ENCODE peak calls at places on chromosome 22, in nine cellular contexts. D, N, O, C, Q, B, S, U and M are unnamed samples.

GRCh38 chr22:44818727-44819126 is 66.4 kb downstream of the ARHGAP8 start:
- DNase-seq in D (no peak), N (no peak), U (no peak), S (no peak), Q (no peak), O (no peak), B (no peak), C (no peak), M (no peak)

GRCh38 chr22:30183861-30184278 is 62.7 kb downstream of the LIF start:
- DNase-seq in D (no peak), U (no peak), S (peak; percentile 47), C (no peak), O (no peak), Q (peak; percentile 42), B (no peak), N (no peak), M (no peak)

GRCh38 chr22:26658671-26659478 is 1.5 kb downstream of the MIAT start:
- DNase-seq in D (peak; percentile 93), B (no peak), O (peak; percentile 93), N (peak; percentile 85), U (no peak), S (peak; percentile 82), Q (peak; percentile 89), C (no peak), M (peak; percentile 59)

GRCh38 chr22:48940988-48941902 is 886.4 kb downstream of the BRD1 start:
- DNase-seq in U (peak; percentile 43), C (no peak), D (no peak), O (no peak), N (peak; percentile 19), B (no peak), Q (no peak), S (no peak), M (peak; percentile 26)

GRCh38 chr22:35728639-35729308 is 11.1 kb downstream of the APOL5 start:
- DNase-seq in O (no peak), S (no peak), U (no peak), B (peak; percentile 18), N (peak; percentile 92), D (no peak), Q (no peak), C (no peak), M (no peak)

GRCh38 chr22:19879248-19879575 is 24.5 kb upstream of the GNB1L start:
- DNase-seq in S (no peak), O (no peak), N (peak; percentile 25), U (peak; percentile 45), C (no peak), B (no peak), D (no peak), Q (no peak), M (peak; percentile 30)

GRCh38 chr22:31173386-31174145 is 13.6 kb downstream of the RNF185 start:
- DNase-seq in N (peak; percentile 30), O (peak; percentile 32), D (peak; percentile 93), S (peak; percentile 64), Q (peak; percentile 83), B (peak; percentile 58), C (no peak), U (no peak), M (no peak)

GRCh38 chr22:36405221-36405631 is 17.5 kb upstream of the MYH9 start:
- DNase-seq in Q (no peak), D (no peak), S (no peak), O (no peak), C (no peak), N (no peak), B (no peak), U (no peak), M (no peak)

GRCh38 chr22:20011123-20011992 is 5.3 kb downstream of the ARVCF start:
- DNase-seq in B (no peak), D (no peak), U (peak; percentile 62), N (no peak), C (no peak), Q (no peak), O (no peak), S (no peak), M (no peak)

GRCh38 chr22:47806894-47807293 is 1044.4 kb downstream of the TBC1D22A start:
- DNase-seq in C (no peak), U (no peak), N (no peak), B (no peak), S (no peak), D (no peak), O (no peak), Q (no peak), M (no peak)

GRCh38 chr22:37634505-37635002 is 4.9 kb upstream of the SH3BP1 start:
- DNase-seq in U (no peak), D (no peak), S (no peak), Q (peak; percentile 22), N (peak; percentile 60), B (no peak), C (no peak), O (no peak), M (no peak)

GRCh38 chr22:37631448-37632173 is 7.9 kb upstream of the SH3BP1 start:
- DNase-seq in B (no peak), O (no peak), S (no peak), U (no peak), C (no peak), D (no peak), Q (no peak), N (peak; percentile 63), M (no peak)

GRCh38 chr22:37633693-37634504 is 5.6 kb upstream of the SH3BP1 start:
- DNase-seq in S (peak; percentile 96), U (peak; percentile 93), C (peak; percentile 90), D (peak; percentile 69), O (no peak), B (no peak), Q (peak; percentile 92), N (peak; percentile 93), M (peak; percentile 83)

GRCh38 chr22:37632174-37633081 is 7.0 kb upstream of the SH3BP1 start:
- DNase-seq in D (no peak), C (no peak), Q (no peak), U (no peak), O (no peak), B (no peak), N (no peak), S (no peak), M (no peak)

DNA sequence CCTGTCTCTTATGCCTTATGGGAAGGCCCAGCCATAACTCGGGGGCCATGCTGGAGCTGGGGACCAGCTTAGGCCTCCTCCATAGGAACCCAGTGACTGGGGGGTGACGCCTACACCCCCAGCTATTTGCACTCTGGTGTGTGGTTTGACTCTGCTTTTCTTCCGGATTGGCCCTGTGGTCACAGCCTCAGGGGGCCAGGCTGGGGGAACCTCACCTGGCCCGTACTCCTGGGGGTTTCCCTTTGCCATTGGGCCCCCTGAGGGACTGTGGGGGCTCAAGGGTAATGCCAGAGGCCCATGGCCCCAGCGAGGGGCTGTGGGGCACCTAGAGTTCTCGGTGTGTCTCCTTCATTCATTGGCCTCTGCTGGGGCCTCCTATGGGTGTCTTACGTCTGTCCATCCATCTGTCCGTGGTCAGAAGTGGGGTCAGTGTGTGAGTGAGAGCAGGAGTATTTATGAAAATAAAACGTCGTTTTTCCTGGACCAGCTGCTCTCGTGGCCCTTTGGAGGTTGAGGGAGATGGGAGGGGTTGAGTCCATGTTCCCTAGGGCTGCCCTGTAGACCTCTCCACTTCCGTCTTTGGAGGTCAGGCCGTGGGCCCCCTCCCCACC is 6.3 kb upstream of the SH3BP1 start:
- DNase-seq in C (no peak), Q (peak; percentile 20), U (no peak), O (no peak), B (no peak), S (peak; percentile 14), N (peak; percentile 77), D (no peak), M (no peak)
- H3K4me3 ChIP-seq in C (peak overlapping the region; percentile 1), Q (no peak overlapping the region), U (no peak overlapping the region), O (no peak overlapping the region), B (no peak overlapping the region), S (no peak overlapping the region), N (peak overlapping the region; percentile 24), D (no peak overlapping the region), M (no peak overlapping the region)

GRCh38 chr22:24154826-24155225 is 26.5 kb upstream of the SUSD2 start:
- DNase-seq in C (no peak), D (no peak), S (no peak), O (no peak), N (no peak), U (no peak), Q (no peak), B (no peak), M (no peak)

GRCh38 chr22:24153959-24154358 is 27.3 kb upstream of the SUSD2 start:
- DNase-seq in U (no peak), N (no peak), B (no peak), S (no peak), C (no peak), Q (no peak), D (no peak), O (no peak), M (no peak)

GRCh38 chr22:24156915-24157782 is 24.1 kb upstream of the SUSD2 start:
- DNase-seq in S (peak; percentile 77), D (peak; percentile 75), O (peak; percentile 86), B (no peak), Q (peak; percentile 71), C (peak; percentile 87), U (peak; percentile 92), N (peak; percentile 97), M (peak; percentile 44)

GRCh38 chr22:24156146-24156914 is 25.0 kb upstream of the SUSD2 start:
- DNase-seq in N (peak; percentile 64), D (peak; percentile 36), U (no peak), O (no peak), B (no peak), S (peak; percentile 53), C (no peak), Q (peak; percentile 48), M (no peak)

GRCh38 chr22:24155597-24156145 is 25.6 kb upstream of the SUSD2 start:
- DNase-seq in Q (peak; percentile 71), C (peak; percentile 88), D (peak; percentile 62), O (peak; percentile 58), N (peak; percentile 84), B (no peak), U (peak; percentile 93), S (peak; percentile 85), M (peak; percentile 70)
- TF ChIP-seq CTCF in Q (peak; percentile 60), C (peak; percentile 46), D (peak; percentile 51), O (peak; percentile 63), N (peak; percentile 45), B (peak; percentile 31), U (peak; percentile 43), S (peak; percentile 54), M (peak; percentile 27)

GRCh38 chr22:46432164-46433068 is 96.9 kb downstream of the TRMU start:
- DNase-seq in Q (no peak), C (no peak), N (peak; percentile 75), U (no peak), D (no peak), B (no peak), S (no peak), O (no peak), M (no peak)
- H3K4me3 ChIP-seq in Q (no peak overlapping the region), C (peak overlapping the region; percentile 34), N (peak overlapping the region; percentile 49), U (peak overlapping the region; percentile 22), D (no peak overlapping the region), B (no peak overlapping the region), S (no peak overlapping the region), O (no peak overlapping the region), M (peak overlapping the region; percentile 47)

DNA sequence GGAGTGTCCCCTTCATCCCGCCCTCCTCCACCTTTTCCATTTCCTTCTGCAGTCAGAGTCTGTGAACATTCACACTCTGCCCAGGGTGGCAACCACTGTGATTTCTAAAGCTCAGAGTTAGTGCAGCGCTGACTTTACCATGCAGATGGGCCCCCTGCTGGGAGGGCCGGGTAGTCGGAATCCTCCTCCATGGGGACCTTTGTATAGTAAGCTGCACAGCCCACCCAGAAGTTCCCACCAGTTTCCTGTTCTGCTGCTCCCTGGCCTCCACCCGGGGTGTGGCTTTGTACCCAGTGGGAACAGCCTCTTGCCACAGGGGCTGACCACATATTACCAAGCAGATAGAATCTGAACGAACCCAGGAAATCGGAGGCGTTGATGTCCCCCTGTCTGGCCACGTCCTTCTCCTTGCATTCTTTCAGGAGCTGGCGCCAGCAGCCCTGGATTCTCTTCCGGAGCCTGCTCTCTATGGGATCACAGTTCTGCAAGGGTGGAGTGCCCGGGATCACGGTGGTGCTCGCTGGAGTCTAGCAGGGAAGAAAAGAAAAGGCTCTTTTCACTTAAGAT is 125.3 kb downstream of the MPPED1 start:
- DNase-seq in S (no peak), D (no peak), Q (no peak), O (no peak), C (no peak), N (peak; percentile 28), U (no peak), B (no peak), M (no peak)
- TF ChIP-seq CTCF in S (no peak), D (no peak), Q (no peak), O (no peak), C (no peak), N (no peak), U (no peak), B (peak; percentile 11), M (no peak)